ENCODE peak calls at places on chromosome 1, in six cellular contexts. Z is DMS79 treated with DMSO at 0.1 percent for 48 hours; M is stimulated activated CD8-positive, alpha-beta memory T cell treated with anti-CD3 and anti-CD28 coated beads, Interleukin-15, amount 100 ng/mL, for 24 hours; O is stimulated activated CD4-positive, alpha-beta T cell treated with anti-CD3 and anti-CD28 coated beads, Interleukin-4, amount 100 ng/mL, for 24 hours; P is K562; Q is RCC 7860. H is an unnamed sample.

GRCh38 chr1:19878637-19878985 is 3.6 kb upstream of the OTUD3 start:
- DNase-seq in Z (no peak), M (no peak), O (no peak), P (no peak), Q (no peak), H (no peak)

GRCh38 chr1:147545133-147545532 is 3.8 kb downstream of the BCL9 start:
- DNase-seq in Z (peak), M (peak), O (peak), P (no peak), Q (peak), H (peak)

GRCh38 chr1:93025572-93025971 is 53.5 kb upstream of the MTF2 start:
- DNase-seq in Z (no peak), M (no peak), O (no peak), P (no peak), Q (no peak), H (no peak)

GRCh38 chr1:152855661-152856060 is 4.1 kb upstream of the LCE7A start:
- DNase-seq in Z (no peak), M (no peak), O (no peak), P (no peak), Q (no peak), H (no peak)

GRCh38 chr1:94592566-94592920 is 51.0 kb upstream of the F3 start:
- DNase-seq in Z (no peak), M (no peak), O (no peak), P (no peak), Q (no peak), H (no peak)

GRCh38 chr1:228125185-228125584 is 14.9 kb upstream of the GUK1 start:
- DNase-seq in Z (no peak), M (no peak), O (no peak), P (no peak), Q (no peak), H (no peak)

GRCh38 chr1:58982259-58982998 is 198.6 kb upstream of the JUN start:
- DNase-seq in Z (no peak), M (no peak), O (no peak), P (no peak), Q (no peak), H (no peak)

GRCh38 chr1:163914785-163915413 is 593.1 kb downstream of the NUF2 start:
- DNase-seq in Z (no peak), M (no peak), O (no peak), P (no peak), Q (no peak), H (no peak)

GRCh38 chr1:152185544-152186391 is 26.7 kb upstream of the RPTN start:
- DNase-seq in Z (peak), M (no peak), O (peak), P (peak), Q (peak), H (no peak)

GRCh38 chr1:195376190-195376589 is 1232.0 kb downstream of the KCNT2 start:
- DNase-seq in Z (no peak), M (no peak), O (no peak), P (no peak), Q (no peak), H (no peak)

GRCh38 chr1:155184835-155185782 is 11.5 kb downstream of the TRIM46 start:
- DNase-seq in Z (peak), M (no peak), O (no peak), P (no peak), Q (no peak), H (no peak)

GRCh38 chr1:94755675-94756074 is 64.5 kb upstream of the SLC44A3 start:
- DNase-seq in Z (no peak), M (no peak), O (no peak), P (no peak), Q (no peak), H (no peak)

GRCh38 chr1:54803761-54804470 is 2.8 kb upstream of the TTC22 start:
- DNase-seq in Z (no peak), M (no peak), O (no peak), P (no peak), Q (peak), H (no peak)

GRCh38 chr1:242556276-242556675 is 31.8 kb upstream of the PLD5 start:
- DNase-seq in Z (no peak), M (no peak), O (no peak), P (no peak), Q (peak), H (no peak)